ENCODE peak calls at places on chromosomes 2 and 18, in five cellular contexts. One of them, this sample, is unnamed.

GRCh38 chr2:36881816-36882215 is 84.5 kb downstream of the STRN start:
- DNase-seq in stimulated activated CD4-positive, alpha-beta T cell treated with anti-CD3 and anti-CD28 coated beads, TNF-alpha, amount 100 ng/mL, for 48 hours: no peak
- DNase-seq in GM12891: no peak
- DNase-seq in GM23338: no peak
- DNase-seq in cerebellar cortex: no peak
- DNase-seq in this sample: no peak

GRCh38 chr2:129747500-129748125 is 231.9 kb upstream of the RAB6C start:
- DNase-seq in stimulated activated CD4-positive, alpha-beta T cell treated with anti-CD3 and anti-CD28 coated beads, TNF-alpha, amount 100 ng/mL, for 48 hours: no peak
- DNase-seq in GM12891: no peak
- DNase-seq in GM23338: no peak
- DNase-seq in cerebellar cortex: no peak
- DNase-seq in this sample: no peak

GRCh38 chr2:119818792-119819191 is 59.1 kb downstream of the PTPN4 start:
- DNase-seq in stimulated activated CD4-positive, alpha-beta T cell treated with anti-CD3 and anti-CD28 coated beads, TNF-alpha, amount 100 ng/mL, for 48 hours: no peak
- DNase-seq in GM12891: no peak
- DNase-seq in GM23338: no peak
- DNase-seq in cerebellar cortex: no peak
- DNase-seq in this sample: no peak

GRCh38 chr2:225486226-225486625 is 86.7 kb downstream of the NYAP2 start:
- DNase-seq in stimulated activated CD4-positive, alpha-beta T cell treated with anti-CD3 and anti-CD28 coated beads, TNF-alpha, amount 100 ng/mL, for 48 hours: no peak
- DNase-seq in GM12891: no peak
- DNase-seq in GM23338: no peak
- DNase-seq in cerebellar cortex: no peak
- DNase-seq in this sample: no peak

GRCh38 chr2:10303174-10303633 is 500 bp downstream of the HPCAL1 start:
- DNase-seq in stimulated activated CD4-positive, alpha-beta T cell treated with anti-CD3 and anti-CD28 coated beads, TNF-alpha, amount 100 ng/mL, for 48 hours: no peak
- DNase-seq in GM12891: no peak
- DNase-seq in GM23338: no peak
- DNase-seq in cerebellar cortex: no peak
- DNase-seq in this sample: no peak

GRCh38 chr2:12227941-12228608 is 481.6 kb downstream of the LPIN1 start:
- DNase-seq in stimulated activated CD4-positive, alpha-beta T cell treated with anti-CD3 and anti-CD28 coated beads, TNF-alpha, amount 100 ng/mL, for 48 hours: no peak
- DNase-seq in GM12891: no peak
- DNase-seq in GM23338: no peak
- DNase-seq in cerebellar cortex: no peak
- DNase-seq in this sample: peak

GRCh38 chr18:54358495-54358793 is 738 bp downstream of the C18orf54 start:
- DNase-seq in stimulated activated CD4-positive, alpha-beta T cell treated with anti-CD3 and anti-CD28 coated beads, TNF-alpha, amount 100 ng/mL, for 48 hours: no peak
- DNase-seq in GM12891: no peak
- DNase-seq in GM23338: no peak
- DNase-seq in cerebellar cortex: no peak
- DNase-seq in this sample: no peak

GRCh38 chr18:3851159-3851558 is 401.2 kb downstream of the TGIF1 start:
- DNase-seq in stimulated activated CD4-positive, alpha-beta T cell treated with anti-CD3 and anti-CD28 coated beads, TNF-alpha, amount 100 ng/mL, for 48 hours: no peak
- DNase-seq in GM12891: no peak
- DNase-seq in GM23338: no peak
- DNase-seq in cerebellar cortex: no peak
- DNase-seq in this sample: no peak

GRCh38 chr18:23237524-23238151 is 102.4 kb downstream of the CABLES1 start:
- DNase-seq in stimulated activated CD4-positive, alpha-beta T cell treated with anti-CD3 and anti-CD28 coated beads, TNF-alpha, amount 100 ng/mL, for 48 hours: peak
- DNase-seq in GM12891: peak
- DNase-seq in GM23338: peak
- DNase-seq in cerebellar cortex: no peak
- DNase-seq in this sample: no peak

GRCh38 chr2:116737951-116738350 is 1076.5 kb upstream of the DDX18 start:
- DNase-seq in stimulated activated CD4-positive, alpha-beta T cell treated with anti-CD3 and anti-CD28 coated beads, TNF-alpha, amount 100 ng/mL, for 48 hours: no peak
- DNase-seq in GM12891: no peak
- DNase-seq in GM23338: no peak
- DNase-seq in cerebellar cortex: no peak
- DNase-seq in this sample: no peak

GRCh38 chr2:160278889-160279196 is 78.8 kb upstream of the ITGB6 start:
- DNase-seq in stimulated activated CD4-positive, alpha-beta T cell treated with anti-CD3 and anti-CD28 coated beads, TNF-alpha, amount 100 ng/mL, for 48 hours: no peak
- DNase-seq in GM12891: no peak
- DNase-seq in GM23338: peak
- DNase-seq in cerebellar cortex: peak
- DNase-seq in this sample: no peak

GRCh38 chr2:201257381-201257940 is 2.9 kb upstream of the CASP8 start:
- DNase-seq in stimulated activated CD4-positive, alpha-beta T cell treated with anti-CD3 and anti-CD28 coated beads, TNF-alpha, amount 100 ng/mL, for 48 hours: no peak
- DNase-seq in GM12891: peak
- DNase-seq in GM23338: no peak
- DNase-seq in cerebellar cortex: peak
- DNase-seq in this sample: no peak

GRCh38 chr18:24837065-24837464 is 376.6 kb downstream of the HRH4 start:
- DNase-seq in stimulated activated CD4-positive, alpha-beta T cell treated with anti-CD3 and anti-CD28 coated beads, TNF-alpha, amount 100 ng/mL, for 48 hours: no peak
- DNase-seq in GM12891: no peak
- DNase-seq in GM23338: no peak
- DNase-seq in cerebellar cortex: peak
- DNase-seq in this sample: peak

GRCh38 chr2:38876407-38876806 is 631 bp downstream of the MORN2 start:
- DNase-seq in stimulated activated CD4-positive, alpha-beta T cell treated with anti-CD3 and anti-CD28 coated beads, TNF-alpha, amount 100 ng/mL, for 48 hours: no peak
- DNase-seq in GM12891: no peak
- DNase-seq in GM23338: no peak
- DNase-seq in cerebellar cortex: peak
- DNase-seq in this sample: no peak

GRCh38 chr2:174888646-174889271 is 116.4 kb downstream of the CHN1 start:
- DNase-seq in stimulated activated CD4-positive, alpha-beta T cell treated with anti-CD3 and anti-CD28 coated beads, TNF-alpha, amount 100 ng/mL, for 48 hours: no peak
- DNase-seq in GM12891: no peak
- DNase-seq in GM23338: peak
- DNase-seq in cerebellar cortex: peak
- DNase-seq in this sample: no peak

GRCh38 chr18:2910751-2911425 is 64.1 kb downstream of the EMILIN2 start:
- DNase-seq in stimulated activated CD4-positive, alpha-beta T cell treated with anti-CD3 and anti-CD28 coated beads, TNF-alpha, amount 100 ng/mL, for 48 hours: no peak
- DNase-seq in GM12891: no peak
- DNase-seq in GM23338: no peak
- DNase-seq in cerebellar cortex: no peak
- DNase-seq in this sample: no peak

GRCh38 chr2:174972924-174973323 is 32.3 kb downstream of the CHN1 start:
- DNase-seq in stimulated activated CD4-positive, alpha-beta T cell treated with anti-CD3 and anti-CD28 coated beads, TNF-alpha, amount 100 ng/mL, for 48 hours: no peak
- DNase-seq in GM12891: no peak
- DNase-seq in GM23338: no peak
- DNase-seq in cerebellar cortex: no peak
- DNase-seq in this sample: no peak

GRCh38 chr2:157480182-157480961 is 36.5 kb upstream of the CYTIP start:
- DNase-seq in stimulated activated CD4-positive, alpha-beta T cell treated with anti-CD3 and anti-CD28 coated beads, TNF-alpha, amount 100 ng/mL, for 48 hours: no peak
- DNase-seq in GM12891: no peak
- DNase-seq in GM23338: no peak
- DNase-seq in cerebellar cortex: no peak
- DNase-seq in this sample: peak

GRCh38 chr2:237167038-237167437 is 81.3 kb downstream of the COPS8 start:
- DNase-seq in stimulated activated CD4-positive, alpha-beta T cell treated with anti-CD3 and anti-CD28 coated beads, TNF-alpha, amount 100 ng/mL, for 48 hours: no peak
- DNase-seq in GM12891: no peak
- DNase-seq in GM23338: no peak
- DNase-seq in cerebellar cortex: no peak
- DNase-seq in this sample: no peak

GRCh38 chr2:148978736-148979135 is 59.8 kb upstream of the LYPD6B start:
- DNase-seq in stimulated activated CD4-positive, alpha-beta T cell treated with anti-CD3 and anti-CD28 coated beads, TNF-alpha, amount 100 ng/mL, for 48 hours: no peak
- DNase-seq in GM12891: no peak
- DNase-seq in GM23338: no peak
- DNase-seq in cerebellar cortex: no peak
- DNase-seq in this sample: no peak

GRCh38 chr2:200130762-200131166 is 175.4 kb downstream of the MAIP1 start:
- DNase-seq in stimulated activated CD4-positive, alpha-beta T cell treated with anti-CD3 and anti-CD28 coated beads, TNF-alpha, amount 100 ng/mL, for 48 hours: no peak
- DNase-seq in GM12891: no peak
- DNase-seq in GM23338: no peak
- DNase-seq in cerebellar cortex: no peak
- DNase-seq in this sample: no peak

GRCh38 chr2:203685081-203685621 is 21.3 kb upstream of the CD28 start:
- DNase-seq in stimulated activated CD4-positive, alpha-beta T cell treated with anti-CD3 and anti-CD28 coated beads, TNF-alpha, amount 100 ng/mL, for 48 hours: no peak
- DNase-seq in GM12891: no peak
- DNase-seq in GM23338: no peak
- DNase-seq in cerebellar cortex: no peak
- DNase-seq in this sample: peak

GRCh38 chr2:3974765-3975164 is 271.4 kb downstream of the DCDC2C start:
- DNase-seq in stimulated activated CD4-positive, alpha-beta T cell treated with anti-CD3 and anti-CD28 coated beads, TNF-alpha, amount 100 ng/mL, for 48 hours: no peak
- DNase-seq in GM12891: no peak
- DNase-seq in GM23338: no peak
- DNase-seq in cerebellar cortex: no peak
- DNase-seq in this sample: no peak

GRCh38 chr18:60188943-60189342 is 183.6 kb downstream of the MC4R start:
- DNase-seq in stimulated activated CD4-positive, alpha-beta T cell treated with anti-CD3 and anti-CD28 coated beads, TNF-alpha, amount 100 ng/mL, for 48 hours: no peak
- DNase-seq in GM12891: no peak
- DNase-seq in GM23338: no peak
- DNase-seq in cerebellar cortex: no peak
- DNase-seq in this sample: no peak

GRCh38 chr2:145158051-145158586 is 638.2 kb upstream of the ZEB2 start:
- DNase-seq in stimulated activated CD4-positive, alpha-beta T cell treated with anti-CD3 and anti-CD28 coated beads, TNF-alpha, amount 100 ng/mL, for 48 hours: no peak
- DNase-seq in GM12891: no peak
- DNase-seq in GM23338: no peak
- DNase-seq in cerebellar cortex: no peak
- DNase-seq in this sample: peak

GRCh38 chr2:233976690-233977294 is 59.6 kb downstream of the TRPM8 start:
- DNase-seq in stimulated activated CD4-positive, alpha-beta T cell treated with anti-CD3 and anti-CD28 coated beads, TNF-alpha, amount 100 ng/mL, for 48 hours: no peak
- DNase-seq in GM12891: no peak
- DNase-seq in GM23338: peak
- DNase-seq in cerebellar cortex: peak
- DNase-seq in this sample: no peak

GRCh38 chr2:215653344-215654015 is 217.6 kb upstream of the FN1 start:
- DNase-seq in stimulated activated CD4-positive, alpha-beta T cell treated with anti-CD3 and anti-CD28 coated beads, TNF-alpha, amount 100 ng/mL, for 48 hours: no peak
- DNase-seq in GM12891: no peak
- DNase-seq in GM23338: no peak
- DNase-seq in cerebellar cortex: no peak
- DNase-seq in this sample: peak

GRCh38 chr18:31176531-31176930 is 13.9 kb upstream of the DSC1 start:
- DNase-seq in stimulated activated CD4-positive, alpha-beta T cell treated with anti-CD3 and anti-CD28 coated beads, TNF-alpha, amount 100 ng/mL, for 48 hours: no peak
- DNase-seq in GM12891: no peak
- DNase-seq in GM23338: no peak
- DNase-seq in cerebellar cortex: no peak
- DNase-seq in this sample: no peak